ENCODE peak calls at places on chromosomes 6 and 20, in six cellular contexts. S is lower lobe of right lung, L is AG04450, H is neural progenitor cell, A is A549, F is posterior cingulate gyrus. G is an unnamed sample.

GRCh38 chr6:160198577-160199211 is 59.9 kb downstream of the SLC22A2 start:
- DNase-seq in S (no peak), L (no peak), H (no peak), A (peak), F (no peak), G (no peak)

GRCh38 chr6:55276745-55277627 is 50.3 kb upstream of the GFRAL start:
- DNase-seq in S (no peak), L (peak), H (peak), A (peak), F (peak), G (peak)

GRCh38 chr6:154721460-154721859 is 11.8 kb upstream of the SCAF8 start:
- DNase-seq in S (no peak), L (peak), H (no peak), A (no peak), F (no peak), G (no peak)

GRCh38 chr20:37941332-37941731 is 38.4 kb downstream of the VSTM2L start:
- DNase-seq in S (no peak), L (no peak), H (peak), A (peak), F (no peak), G (no peak)

GRCh38 chr6:146498309-146498708 is 45.3 kb upstream of the RAB32 start:
- DNase-seq in S (no peak), L (no peak), H (no peak), A (no peak), F (no peak), G (no peak)

GRCh38 chr6:111563581-111563980 is 42.1 kb downstream of the TRAF3IP2 start:
- DNase-seq in S (no peak), L (no peak), H (no peak), A (no peak), F (no peak), G (no peak)

GRCh38 chr6:40809627-40810026 is 222.5 kb upstream of the LRFN2 start:
- DNase-seq in S (no peak), L (no peak), H (no peak), A (no peak), F (no peak), G (no peak)

GRCh38 chr6:3906191-3907019 is 57.2 kb downstream of the FAM50B start:
- DNase-seq in S (no peak), L (no peak), H (peak), A (no peak), F (peak), G (no peak)

GRCh38 chr6:170167657-170168159 is 123.2 kb downstream of the DLL1 start:
- DNase-seq in S (peak), L (no peak), H (no peak), A (no peak), F (peak), G (no peak)

GRCh38 chr20:59402697-59403096 is 102.3 kb downstream of the EDN3 start:
- DNase-seq in S (no peak), L (no peak), H (no peak), A (peak), F (no peak), G (peak)

GRCh38 chr6:112349915-112350314 is 2.8 kb downstream of the RFPL4B start:
- DNase-seq in S (no peak), L (no peak), H (no peak), A (no peak), F (no peak), G (no peak)

GRCh38 chr6:25025919-25026301 is 90.2 kb upstream of the RIPOR2 start:
- DNase-seq in S (no peak), L (no peak), H (no peak), A (no peak), F (no peak), G (no peak)

GRCh38 chr6:13924146-13924948 is 405 bp upstream of the RNF182 start:
- DNase-seq in S (peak), L (no peak), H (peak), A (peak), F (peak), G (peak)

GRCh38 chr20:61753196-61753942 is 312.3 kb downstream of the TAF4 start:
- DNase-seq in S (peak), L (peak), H (no peak), A (no peak), F (peak), G (no peak)

GRCh38 chr20:36579996-36580545 is 6.7 kb downstream of the TGIF2 start:
- DNase-seq in S (no peak), L (no peak), H (no peak), A (no peak), F (no peak), G (no peak)

GRCh38 chr20:38023181-38024085 is 9.8 kb downstream of the TTI1 start:
- DNase-seq in S (no peak), L (peak), H (no peak), A (peak), F (no peak), G (peak)

GRCh38 chr20:34385464-34385863 is 22.4 kb downstream of the ITCH start:
- DNase-seq in S (no peak), L (no peak), H (no peak), A (no peak), F (no peak), G (peak)

GRCh38 chr20:39849664-39850063 is 839.4 kb downstream of the MAFB start:
- DNase-seq in S (peak), L (peak), H (no peak), A (no peak), F (peak), G (no peak)

GRCh38 chr6:22631101-22631500 is 61.7 kb downstream of the HDGFL1 start:
- DNase-seq in S (no peak), L (peak), H (peak), A (no peak), F (no peak), G (no peak)

GRCh38 chr6:80094017-80094416 is 12.5 kb upstream of the BCKDHB start:
- DNase-seq in S (no peak), L (no peak), H (peak), A (peak), F (no peak), G (no peak)

GRCh38 chr6:3751019-3751729 is at the start of gene PXDC1:
- DNase-seq in S (peak), L (no peak), H (peak), A (no peak), F (peak), G (no peak)

GRCh38 chr20:44601801-44602204 is 19.4 kb downstream of the PKIG start:
- DNase-seq in S (no peak), L (peak), H (no peak), A (no peak), F (no peak), G (no peak)

GRCh38 chr6:155084431-155085123 is 89.5 kb downstream of the TIAM2 start:
- DNase-seq in S (no peak), L (no peak), H (no peak), A (no peak), F (no peak), G (no peak)

GRCh38 chr6:113073611-113074191 is 726.6 kb downstream of the RFPL4B start:
- DNase-seq in S (no peak), L (no peak), H (no peak), A (no peak), F (no peak), G (no peak)

GRCh38 chr6:32111424-32112066 is 2.4 kb upstream of the TNXB start:
- DNase-seq in S (no peak), L (no peak), H (no peak), A (no peak), F (peak), G (no peak)

GRCh38 chr6:156872903-156873302 is 95.7 kb downstream of the ARID1B start:
- DNase-seq in S (no peak), L (no peak), H (no peak), A (no peak), F (no peak), G (no peak)

GRCh38 chr20:11882651-11883050 is 35.0 kb upstream of the BTBD3 start:
- DNase-seq in S (no peak), L (no peak), H (no peak), A (no peak), F (no peak), G (no peak)

GRCh38 chr6:118980063-118980462 is 45.1 kb upstream of the MCM9 start:
- DNase-seq in S (peak), L (no peak), H (no peak), A (peak), F (no peak), G (peak)

GRCh38 chr6:122977180-122977579 is 18.9 kb upstream of the CLVS2 start:
- DNase-seq in S (no peak), L (no peak), H (no peak), A (no peak), F (no peak), G (no peak)

G was measured in HL-60.